ENCODE peak calls at places on chromosome 5, in four cellular contexts. A is OCI-LY7, T is lung, G is nephron progenitor cell. L is an unnamed sample.

GRCh38 chr5:16953729-16954128 is 17.6 kb upstream of the MYO10 start:
- DNase-seq in T (no peak), A (no peak), G (no peak), L (no peak)

GRCh38 chr5:55438931-55439477 is 95.8 kb downstream of the PLPP1 start:
- DNase-seq in T (no peak), G (no peak), A (no peak), L (no peak)

GRCh38 chr5:38546691-38547146 is 9.7 kb downstream of the LIFR start:
- DNase-seq in A (no peak), T (no peak), G (no peak), L (no peak)

GRCh38 chr5:38613992-38614836 is 57.8 kb upstream of the LIFR start:
- DNase-seq in T (peak; percentile 74), G (no peak), A (no peak), L (no peak)

GRCh38 chr5:132667309-132667708 is 6.5 kb upstream of the IL4 start:
- DNase-seq in A (no peak), G (no peak), T (no peak), L (no peak)

GRCh38 chr5:156892223-156892622 is 42.1 kb downstream of the PPP1R2B start:
- DNase-seq in T (no peak), G (no peak), A (peak; percentile 71), L (no peak)

GRCh38 chr5:101505891-101506570 is 602.9 kb upstream of the ST8SIA4 start:
- DNase-seq in T (no peak), G (no peak), A (no peak), L (no peak)

GRCh38 chr5:1227669-1228068 is 2.5 kb downstream of the SLC6A18 start:
- DNase-seq in G (peak; percentile 82), A (no peak), T (peak; percentile 36), L (peak; percentile 36)

GRCh38 chr5:158133369-158133768 is 274.4 kb upstream of the CLINT1 start:
- DNase-seq in A (no peak), G (no peak), T (no peak), L (no peak)

GRCh38 chr5:43150748-43151147 is 30.0 kb downstream of the ZNF131 start:
- DNase-seq in A (no peak), T (no peak), G (no peak), L (no peak)

GRCh38 chr5:75051217-75051751 is 1.1 kb downstream of the GCNT4 start:
- DNase-seq in T (no peak), A (no peak), G (peak; percentile 6), L (peak; percentile 60)

GRCh38 chr5:137075163-137075970 is 423.8 kb downstream of the SPOCK1 start:
- DNase-seq in A (peak; percentile 85), G (peak; percentile 82), T (peak; percentile 80), L (peak; percentile 54)

GRCh38 chr5:158711927-158712529 is 387.7 kb downstream of the EBF1 start:
- DNase-seq in A (no peak), T (no peak), G (no peak), L (no peak)

GRCh38 chr5:54743997-54744788 is 226.6 kb downstream of the SNX18 start:
- DNase-seq in G (no peak), A (peak; percentile 50), T (no peak), L (peak; percentile 67)

GRCh38 chr5:153900703-153901395 is 137.9 kb downstream of the FAM114A2 start:
- DNase-seq in A (no peak), G (no peak), T (no peak), L (no peak)

GRCh38 chr5:73564644-73565165 is 734 bp downstream of the ANKRA2 start:
- DNase-seq in G (no peak), T (no peak), A (peak; percentile 5), L (peak; percentile 41)

GRCh38 chr5:83914199-83914598 is 193.5 kb upstream of the HAPLN1 start:
- DNase-seq in G (no peak), A (no peak), T (no peak), L (no peak)

GRCh38 chr5:51810592-51810991 is 427.3 kb downstream of the ISL1 start:
- DNase-seq in T (no peak), A (no peak), G (no peak), L (no peak)

GRCh38 chr5:127092690-127093089 is 19.4 kb upstream of the C5orf63 start:
- DNase-seq in A (no peak), T (no peak), G (no peak), L (no peak)

GRCh38 chr5:158647264-158647663 is 452.5 kb downstream of the EBF1 start:
- DNase-seq in A (no peak), G (no peak), T (no peak), L (no peak)

GRCh38 chr5:157994271-157994691 is 135.3 kb upstream of the CLINT1 start:
- DNase-seq in T (no peak), G (no peak), A (no peak), L (no peak)

GRCh38 chr5:19044931-19045695 is 942.9 kb downstream of the CDH18 start:
- DNase-seq in T (no peak), G (no peak), A (no peak), L (no peak)

GRCh38 chr5:34822921-34823715 is 15.8 kb upstream of the TTC23L start:
- DNase-seq in T (no peak), G (no peak), A (no peak), L (no peak)

GRCh38 chr5:110401881-110402280 is 324.6 kb downstream of the TMEM232 start:
- DNase-seq in A (no peak), G (no peak), T (no peak), L (no peak)

GRCh38 chr5:75049581-75050274 is 2.6 kb downstream of the GCNT4 start:
- DNase-seq in T (peak; percentile 66), G (peak; percentile 31), A (peak; percentile 45), L (peak; percentile 76)

GRCh38 chr5:988316-988715 is 20.3 kb upstream of the NKD2 start:
- DNase-seq in G (no peak), A (no peak), T (no peak), L (no peak)

GRCh38 chr5:106154280-106154716 is 1516.4 kb downstream of the EFNA5 start:
- DNase-seq in A (no peak), G (no peak), T (no peak), L (no peak)

GRCh38 chr5:9523090-9523813 is 22.6 kb downstream of the SEMA5A start:
- DNase-seq in A (no peak), T (no peak), G (no peak), L (no peak)

GRCh38 chr5:90503596-90503995 is 25.8 kb downstream of the LYSMD3 start:
- DNase-seq in A (no peak), T (no peak), G (no peak), L (no peak)

GRCh38 chr5:142095035-142095434 is 13.5 kb upstream of the NDFIP1 start:
- DNase-seq in A (no peak), T (no peak), G (no peak), L (peak; percentile 79)

GRCh38 chr5:54307583-54307982 is 2.8 kb downstream of the ARL15 start:
- DNase-seq in G (no peak), T (no peak), A (no peak), L (no peak)

GRCh38 chr5:139091439-139092156 is 106.6 kb downstream of the SIL1 start:
- DNase-seq in T (no peak), A (peak; percentile 2), G (no peak), L (no peak)

GRCh38 chr5:136031713-136032112 is 2.9 kb downstream of the TGFBI start:
- DNase-seq in G (no peak), A (no peak), T (no peak), L (no peak)

GRCh38 chr5:6584727-6585126 is 48.1 kb downstream of the NSUN2 start:
- DNase-seq in A (no peak), G (no peak), T (peak; percentile 19), L (no peak)

GRCh38 chr5:96595300-96596090 is 66.7 kb upstream of the CAST start:
- DNase-seq in G (no peak), T (no peak), A (peak; percentile 21), L (peak; percentile 28)

GRCh38 chr5:151773979-151774378 is 2.2 kb downstream of the G3BP1 start:
- DNase-seq in A (no peak), T (no peak), G (no peak), L (no peak)

GRCh38 chr5:122584411-122585110 is 190.3 kb upstream of the SNX2 start:
- DNase-seq in G (no peak), A (no peak), T (no peak), L (no peak)

GRCh38 chr5:64635056-64635686 is 55.1 kb upstream of the SHISAL2B start:
- DNase-seq in A (peak; percentile 47), T (no peak), G (no peak), L (no peak)

GRCh38 chr5:178435321-178436238 is 154.6 kb downstream of the COL23A1 start:
- DNase-seq in T (no peak), A (no peak), G (no peak), L (no peak)
- TF ChIP-seq CTCF in T (no peak), A (no peak), G (no peak), L (no peak)

GRCh38 chr5:77873239-77873638 is 97.1 kb upstream of the TBCA start:
- DNase-seq in G (no peak), T (no peak), A (no peak), L (no peak)

GRCh38 chr5:77871016-77871415 is 94.9 kb upstream of the TBCA start:
- DNase-seq in T (no peak), A (no peak), G (no peak), L (no peak)

GRCh38 chr5:77869115-77869798 is 93.1 kb upstream of the TBCA start:
- DNase-seq in T (no peak), G (no peak), A (no peak), L (no peak)

GRCh38 chr5:77874691-77875090 is 98.6 kb upstream of the TBCA start:
- DNase-seq in T (no peak), A (no peak), G (no peak), L (no peak)

DNA sequence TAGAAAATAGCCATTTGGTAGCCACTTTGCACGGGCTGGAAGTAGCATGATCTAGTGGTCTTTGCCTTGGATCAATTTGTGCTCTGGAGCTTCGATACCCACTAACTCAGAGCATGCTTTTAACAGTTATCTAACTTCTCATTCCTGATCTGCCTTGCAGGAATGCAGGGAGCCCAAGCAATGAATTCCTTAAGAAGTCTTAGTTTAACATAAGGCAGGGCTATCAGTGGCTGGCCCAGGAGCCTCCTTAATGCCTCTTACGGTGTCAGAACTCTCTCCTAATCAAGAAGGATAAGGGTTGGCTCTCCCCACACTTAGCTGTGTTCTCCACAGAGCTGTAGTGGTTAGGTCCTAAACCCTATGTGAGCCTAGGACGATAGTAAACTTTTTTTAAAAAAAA is 95.8 kb upstream of the TBCA start:
- DNase-seq in A (no peak), T (no peak), G (no peak), L (no peak)
- TF ChIP-seq CTCF in A (no peak), T (no peak), G (no peak), L (no peak)

DNA sequence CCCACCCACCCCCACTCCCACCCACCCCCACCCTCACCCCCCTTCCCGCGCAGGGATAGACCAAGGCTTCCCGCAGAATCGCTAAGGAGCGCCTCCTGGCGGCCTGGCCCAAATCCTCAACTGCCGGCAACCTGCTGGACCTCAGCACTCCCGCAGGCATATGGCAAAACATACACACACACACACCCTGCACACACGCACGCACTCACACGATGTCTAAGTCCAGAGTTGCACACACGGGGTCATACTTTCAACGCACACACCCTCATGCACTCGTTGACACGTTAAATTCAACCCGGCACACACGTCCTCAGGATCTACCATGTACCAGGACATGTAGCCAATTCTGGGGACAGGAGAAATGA is 1.7 kb downstream of the CPLX2 start:
- DNase-seq in T (no peak), A (no peak), G (peak; percentile 71), L (peak; percentile 18)
- TF ChIP-seq CTCF in T (no peak), A (no peak), G (peak; percentile 30), L (no peak)

DNA sequence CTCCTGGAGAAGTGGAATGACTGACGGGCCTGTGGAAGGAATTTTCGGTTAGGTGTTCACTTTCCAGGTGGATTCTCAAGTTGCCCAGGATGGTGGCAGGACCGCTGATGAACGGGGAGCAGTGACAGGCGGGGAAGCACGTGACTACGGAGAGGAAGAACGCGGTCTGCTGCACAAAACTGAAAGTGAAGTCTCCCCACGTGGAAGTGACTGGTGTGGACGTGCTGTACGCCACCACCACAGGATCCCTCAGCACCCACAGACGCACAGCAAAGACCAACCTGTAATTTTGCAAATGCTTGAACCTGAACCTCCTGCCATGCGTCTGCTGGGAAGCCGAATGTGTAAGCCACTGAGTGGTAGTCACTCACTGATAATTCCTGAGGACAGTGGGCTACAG is 51.4 kb downstream of the RNF130 start:
- DNase-seq in A (no peak), T (no peak), G (no peak), L (no peak)
- TF ChIP-seq CTCF in A (no peak), T (no peak), G (no peak), L (no peak)

L was measured in activated CD8-positive, alpha-beta T cell treated with anti-CD3 and anti-CD28 coated beads for 36 hours.